ENCODE peak calls at places on chromosomes 13 and 19, in nine cellular contexts. T is GM23338, X is Panc1, M is H1, Q is transverse colon, U is sigmoid colon, S is HCT116, Z is endothelial cell of umbilical vein, I is suprapubic skin. L is an unnamed sample. For H3K4me1, the result is how much of the 10 kb centered on the place peaks cover.

GRCh38 chr19:46000497-46001246 is 5.4 kb downstream of the CCDC61 start:
- DNase-seq in X (no peak), M (peak), U (no peak), Z (no peak), Q (peak), I (no peak), S (no peak), T (peak), L (peak)

GRCh38 chr13:97256343-97256783 is 34.2 kb downstream of the MBNL2 start:
- DNase-seq in U (no peak), I (no peak), T (no peak), S (peak), Q (no peak), X (no peak), Z (peak), M (no peak), L (no peak)

GRCh38 chr19:4524808-4525562 is 6.7 kb upstream of the PLIN4 start:
- DNase-seq in T (peak), S (peak), U (no peak), I (no peak), Z (peak), M (peak), Q (peak), X (peak), L (peak)

GRCh38 chr19:46952874-46953273 is 66.8 kb upstream of the NPAS1 start:
- DNase-seq in T (no peak), X (no peak), Q (no peak), I (no peak), Z (no peak), S (no peak), M (no peak), U (no peak), L (no peak)

GRCh38 chr19:22144394-22144793 is 52.4 kb downstream of the ZNF676 start:
- DNase-seq in X (no peak), I (no peak), T (peak), M (peak), S (peak), Z (no peak), Q (no peak), U (no peak), L (no peak)

GRCh38 chr13:64928704-64929499 is 2301.2 kb downstream of the PCDH9 start:
- DNase-seq in S (peak), Z (peak), M (no peak), Q (no peak), I (no peak), U (no peak), X (peak), T (no peak), L (no peak)

GRCh38 chr19:6221878-6222746 is 57.7 kb downstream of the MLLT1 start:
- DNase-seq in S (no peak), X (no peak), Z (no peak), M (no peak), I (no peak), T (no peak), Q (no peak), U (no peak), L (peak)

GRCh38 chr13:47598340-47598911 is 402.6 kb downstream of the SUCLA2 start:
- DNase-seq in Q (no peak), T (peak), S (no peak), I (no peak), Z (no peak), M (no peak), X (no peak), U (no peak), L (no peak)

GRCh38 chr19:48424694-48425219 is 21.0 kb upstream of the GRWD1 start:
- DNase-seq in S (no peak), M (no peak), Z (peak), X (no peak), Q (no peak), T (peak), I (no peak), U (no peak), L (no peak)

GRCh38 chr13:27709779-27710178 is 82.5 kb upstream of the GSX1 start:
- DNase-seq in U (no peak), T (no peak), X (no peak), Z (no peak), Q (no peak), S (no peak), I (no peak), M (no peak), L (no peak)

GRCh38 chr13:101919541-101920306 is 467.2 kb downstream of the ITGBL1 start:
- DNase-seq in S (no peak), U (no peak), X (no peak), Q (no peak), M (peak), Z (peak), I (no peak), T (peak), L (no peak)

GRCh38 chr19:13212759-13213330 is 62.6 kb downstream of the IER2 start:
- DNase-seq in M (peak), T (peak), Q (peak), U (peak), Z (peak), X (peak), S (peak), I (no peak), L (peak)

GRCh38 chr19:12703056-12703455 is 6.6 kb upstream of the FBXW9 start:
- DNase-seq in U (no peak), Z (peak), X (no peak), M (peak), S (peak), T (peak), I (no peak), Q (no peak), L (no peak)

GRCh38 chr19:47729799-47730520 is 15.4 kb upstream of the NOP53 start:
- DNase-seq in T (peak), X (no peak), Q (peak), U (peak), Z (peak), M (peak), S (no peak), I (no peak), L (peak)

GRCh38 chr19:28823338-28823961 is 389.5 kb downstream of the UQCRFS1 start:
- DNase-seq in S (no peak), Q (no peak), T (peak), M (no peak), Z (no peak), I (no peak), U (no peak), X (no peak), L (no peak)

GRCh38 chr19:13156968-13157882 is 7.0 kb downstream of the IER2 start:
- DNase-seq in S (no peak), Q (peak), Z (peak), I (no peak), M (no peak), T (no peak), U (no peak), X (no peak), L (no peak)

GRCh38 chr13:95741584-95742563 is 64.9 kb downstream of the DNAJC3 start:
- DNase-seq in Z (no peak), Q (no peak), I (no peak), U (no peak), S (no peak), M (no peak), X (no peak), T (no peak), L (no peak)

GRCh38 chr13:63605962-63606361 is 2190.3 kb upstream of the PCDH20 start:
- DNase-seq in Z (no peak), T (no peak), Q (no peak), S (no peak), I (no peak), M (no peak), U (no peak), X (no peak), L (no peak)

GRCh38 chr19:50818859-50819472 is 4.6 kb downstream of the KLK1 start:
- DNase-seq in Z (no peak), Q (no peak), U (no peak), T (no peak), S (no peak), I (no peak), X (no peak), M (no peak), L (no peak)
- H3K4me1 ChIP-seq in Z (under half), Q (half or more), U (under half), T (under half), S (under half), I (under half), X (under half), M (under half), L (under half)

DNA sequence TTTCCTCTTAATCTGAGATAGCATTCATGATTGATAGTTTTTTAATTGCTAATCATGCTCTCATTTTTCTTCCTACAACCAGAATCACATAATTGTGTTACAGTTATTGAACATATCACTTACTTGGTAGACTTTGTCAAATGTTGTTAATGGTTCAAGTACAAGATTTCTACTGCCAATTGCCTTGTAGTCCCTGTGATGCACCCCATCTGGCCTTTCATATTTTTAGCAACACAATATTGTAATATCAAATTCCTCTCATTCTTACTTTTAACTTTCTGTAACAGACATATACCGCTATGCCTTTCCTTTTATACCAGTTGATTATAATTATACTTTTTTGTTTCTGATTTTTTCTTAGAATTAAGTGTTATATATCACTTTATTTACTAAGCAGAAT is 612.6 kb downstream of the SLITRK6 start:
- DNase-seq in Z (no peak), U (no peak), T (no peak), I (no peak), X (no peak), S (no peak), Q (no peak), M (no peak), L (no peak)
- H3K4me3 ChIP-seq in Z (no peak), U (no peak), T (no peak), I (no peak), X (no peak), S (no peak), Q (no peak), M (no peak), L (no peak)

GRCh38 chr19:9914001-9914314 is 22.4 kb downstream of the OLFM2 start:
- DNase-seq in Z (no peak), S (no peak), I (no peak), U (no peak), Q (no peak), X (no peak), M (no peak), T (peak), L (peak)

GRCh38 chr19:9914315-9915207 is 21.8 kb downstream of the OLFM2 start:
- DNase-seq in S (peak), M (peak), Q (peak), X (no peak), Z (peak), U (peak), T (peak), I (no peak), L (peak)

GRCh38 chr19:9913237-9914000 is 22.9 kb downstream of the OLFM2 start:
- DNase-seq in S (no peak), T (no peak), I (no peak), X (no peak), Z (no peak), U (no peak), M (peak), Q (peak), L (peak)

GRCh38 chr19:9916719-9917118 is 19.6 kb downstream of the OLFM2 start:
- DNase-seq in Q (no peak), T (no peak), M (no peak), I (no peak), X (no peak), S (no peak), Z (no peak), U (no peak), L (no peak)

GRCh38 chr19:9917322-9917721 is 19.0 kb downstream of the OLFM2 start:
- DNase-seq in T (peak), S (peak), U (no peak), Q (no peak), I (no peak), M (no peak), Z (peak), X (no peak), L (no peak)
- TF ChIP-seq POLR2AphosphoS5 in T (no peak), S (no peak), U (no peak), Q (no peak), I (no peak), M (no peak), Z (no peak), X (no peak), L (no peak)

GRCh38 chr13:29846475-29847256 is 3.8 kb downstream of the UBL3 start:
- DNase-seq in M (no peak), I (no peak), S (no peak), T (no peak), U (no peak), Q (no peak), Z (no peak), X (no peak), L (no peak)
- H3K4me1 ChIP-seq in M (under half), I (under half), S (under half), T (half or more), U (under half), Q (under half), Z (under half), X (under half), L (under half)